ENCODE peak calls at places on chromosomes 6 and 20, in nine cellular contexts. One of them, this sample, is unnamed.

GRCh38 chr20:46089338-46090094 is at the start of gene NCOA5:
- DNase-seq in neural progenitor cell: peak; percentile 99
- DNase-seq in left ventricle myocardium inferior: peak; percentile 97
- DNase-seq in stimulated activated CD8-positive, alpha-beta memory T cell treated with anti-CD3 and anti-CD28 coated beads, Interleukin-12 subunit alpha, Interleukin-12 subunit beta, amount 100 ng/mL, for 1 hour: peak; percentile 83
- DNase-seq in activated T-cell treated with anti-CD3 and anti-CD28 coated beads, Interleukin-2, amount 50 U/mL, for 72 hours: peak; percentile 96
- DNase-seq in foreskin fibroblast: peak; percentile 98
- DNase-seq in memory B cell: peak; percentile 94
- DNase-seq in HEK293T: peak; percentile 92
- DNase-seq in NCI-H1694: peak; percentile 81
- DNase-seq in this sample: peak; percentile 90

GRCh38 chr20:43459022-43459942 is 1.6 kb downstream of the SRSF6 start:
- DNase-seq in neural progenitor cell: peak; percentile 34
- DNase-seq in left ventricle myocardium inferior: no peak
- DNase-seq in stimulated activated CD8-positive, alpha-beta memory T cell treated with anti-CD3 and anti-CD28 coated beads, Interleukin-12 subunit alpha, Interleukin-12 subunit beta, amount 100 ng/mL, for 1 hour: no peak
- DNase-seq in activated T-cell treated with anti-CD3 and anti-CD28 coated beads, Interleukin-2, amount 50 U/mL, for 72 hours: peak; percentile 19
- DNase-seq in foreskin fibroblast: peak; percentile 43
- DNase-seq in memory B cell: no peak
- DNase-seq in HEK293T: no peak
- DNase-seq in NCI-H1694: no peak
- DNase-seq in this sample: no peak

GRCh38 chr20:4780245-4780644 is 58.5 kb downstream of the PRND start:
- DNase-seq in neural progenitor cell: no peak
- DNase-seq in left ventricle myocardium inferior: no peak
- DNase-seq in stimulated activated CD8-positive, alpha-beta memory T cell treated with anti-CD3 and anti-CD28 coated beads, Interleukin-12 subunit alpha, Interleukin-12 subunit beta, amount 100 ng/mL, for 1 hour: no peak
- DNase-seq in activated T-cell treated with anti-CD3 and anti-CD28 coated beads, Interleukin-2, amount 50 U/mL, for 72 hours: no peak
- DNase-seq in foreskin fibroblast: no peak
- DNase-seq in memory B cell: no peak
- DNase-seq in HEK293T: no peak
- DNase-seq in NCI-H1694: no peak
- DNase-seq in this sample: no peak

GRCh38 chr20:19903168-19903676 is 113.9 kb upstream of the NAA20 start:
- DNase-seq in neural progenitor cell: no peak
- DNase-seq in left ventricle myocardium inferior: no peak
- DNase-seq in stimulated activated CD8-positive, alpha-beta memory T cell treated with anti-CD3 and anti-CD28 coated beads, Interleukin-12 subunit alpha, Interleukin-12 subunit beta, amount 100 ng/mL, for 1 hour: no peak
- DNase-seq in activated T-cell treated with anti-CD3 and anti-CD28 coated beads, Interleukin-2, amount 50 U/mL, for 72 hours: no peak
- DNase-seq in foreskin fibroblast: peak; percentile 43
- DNase-seq in memory B cell: peak; percentile 19
- DNase-seq in HEK293T: no peak
- DNase-seq in NCI-H1694: no peak
- DNase-seq in this sample: no peak

GRCh38 chr20:11431613-11432012 is 486.1 kb upstream of the BTBD3 start:
- DNase-seq in neural progenitor cell: no peak
- DNase-seq in left ventricle myocardium inferior: no peak
- DNase-seq in stimulated activated CD8-positive, alpha-beta memory T cell treated with anti-CD3 and anti-CD28 coated beads, Interleukin-12 subunit alpha, Interleukin-12 subunit beta, amount 100 ng/mL, for 1 hour: no peak
- DNase-seq in activated T-cell treated with anti-CD3 and anti-CD28 coated beads, Interleukin-2, amount 50 U/mL, for 72 hours: no peak
- DNase-seq in foreskin fibroblast: no peak
- DNase-seq in memory B cell: no peak
- DNase-seq in HEK293T: no peak
- DNase-seq in NCI-H1694: no peak
- DNase-seq in this sample: no peak

GRCh38 chr6:27866370-27867050 is 45.7 kb downstream of the OR2B2 start:
- DNase-seq in neural progenitor cell: peak; percentile 60
- DNase-seq in left ventricle myocardium inferior: no peak
- DNase-seq in stimulated activated CD8-positive, alpha-beta memory T cell treated with anti-CD3 and anti-CD28 coated beads, Interleukin-12 subunit alpha, Interleukin-12 subunit beta, amount 100 ng/mL, for 1 hour: no peak
- DNase-seq in activated T-cell treated with anti-CD3 and anti-CD28 coated beads, Interleukin-2, amount 50 U/mL, for 72 hours: peak; percentile 85
- DNase-seq in foreskin fibroblast: peak; percentile 76
- DNase-seq in memory B cell: peak; percentile 53
- DNase-seq in HEK293T: no peak
- DNase-seq in NCI-H1694: no peak
- DNase-seq in this sample: no peak

GRCh38 chr6:1525364-1526038 is 84.2 kb upstream of the FOXC1 start:
- DNase-seq in neural progenitor cell: no peak
- DNase-seq in left ventricle myocardium inferior: no peak
- DNase-seq in stimulated activated CD8-positive, alpha-beta memory T cell treated with anti-CD3 and anti-CD28 coated beads, Interleukin-12 subunit alpha, Interleukin-12 subunit beta, amount 100 ng/mL, for 1 hour: no peak
- DNase-seq in activated T-cell treated with anti-CD3 and anti-CD28 coated beads, Interleukin-2, amount 50 U/mL, for 72 hours: no peak
- DNase-seq in foreskin fibroblast: peak; percentile 74
- DNase-seq in memory B cell: no peak
- DNase-seq in HEK293T: no peak
- DNase-seq in NCI-H1694: no peak
- DNase-seq in this sample: no peak

GRCh38 chr20:43771791-43772190 is 45.0 kb upstream of the GTSF1L start:
- DNase-seq in neural progenitor cell: no peak
- DNase-seq in left ventricle myocardium inferior: no peak
- DNase-seq in stimulated activated CD8-positive, alpha-beta memory T cell treated with anti-CD3 and anti-CD28 coated beads, Interleukin-12 subunit alpha, Interleukin-12 subunit beta, amount 100 ng/mL, for 1 hour: no peak
- DNase-seq in activated T-cell treated with anti-CD3 and anti-CD28 coated beads, Interleukin-2, amount 50 U/mL, for 72 hours: no peak
- DNase-seq in foreskin fibroblast: no peak
- DNase-seq in memory B cell: no peak
- DNase-seq in HEK293T: no peak
- DNase-seq in NCI-H1694: no peak
- DNase-seq in this sample: no peak

GRCh38 chr6:37083243-37084138 is 78.0 kb downstream of the FGD2 start:
- DNase-seq in neural progenitor cell: no peak
- DNase-seq in left ventricle myocardium inferior: peak; percentile 82
- DNase-seq in stimulated activated CD8-positive, alpha-beta memory T cell treated with anti-CD3 and anti-CD28 coated beads, Interleukin-12 subunit alpha, Interleukin-12 subunit beta, amount 100 ng/mL, for 1 hour: no peak
- DNase-seq in activated T-cell treated with anti-CD3 and anti-CD28 coated beads, Interleukin-2, amount 50 U/mL, for 72 hours: no peak
- DNase-seq in foreskin fibroblast: peak; percentile 92
- DNase-seq in memory B cell: no peak
- DNase-seq in HEK293T: no peak
- DNase-seq in NCI-H1694: peak; percentile 72
- DNase-seq in this sample: peak; percentile 86

GRCh38 chr6:145669627-145670034 is 65.7 kb downstream of the EPM2A start:
- DNase-seq in neural progenitor cell: no peak
- DNase-seq in left ventricle myocardium inferior: no peak
- DNase-seq in stimulated activated CD8-positive, alpha-beta memory T cell treated with anti-CD3 and anti-CD28 coated beads, Interleukin-12 subunit alpha, Interleukin-12 subunit beta, amount 100 ng/mL, for 1 hour: no peak
- DNase-seq in activated T-cell treated with anti-CD3 and anti-CD28 coated beads, Interleukin-2, amount 50 U/mL, for 72 hours: no peak
- DNase-seq in foreskin fibroblast: peak; percentile 85
- DNase-seq in memory B cell: no peak
- DNase-seq in HEK293T: no peak
- DNase-seq in NCI-H1694: no peak
- DNase-seq in this sample: no peak

GRCh38 chr20:61355585-61355984 is 103.5 kb downstream of the CDH4 start:
- DNase-seq in neural progenitor cell: no peak
- DNase-seq in left ventricle myocardium inferior: no peak
- DNase-seq in stimulated activated CD8-positive, alpha-beta memory T cell treated with anti-CD3 and anti-CD28 coated beads, Interleukin-12 subunit alpha, Interleukin-12 subunit beta, amount 100 ng/mL, for 1 hour: no peak
- DNase-seq in activated T-cell treated with anti-CD3 and anti-CD28 coated beads, Interleukin-2, amount 50 U/mL, for 72 hours: no peak
- DNase-seq in foreskin fibroblast: no peak
- DNase-seq in memory B cell: no peak
- DNase-seq in HEK293T: no peak
- DNase-seq in NCI-H1694: no peak
- DNase-seq in this sample: no peak

GRCh38 chr6:143805832-143806281 is 37.3 kb upstream of the LTV1 start:
- DNase-seq in neural progenitor cell: no peak
- DNase-seq in left ventricle myocardium inferior: no peak
- DNase-seq in stimulated activated CD8-positive, alpha-beta memory T cell treated with anti-CD3 and anti-CD28 coated beads, Interleukin-12 subunit alpha, Interleukin-12 subunit beta, amount 100 ng/mL, for 1 hour: no peak
- DNase-seq in activated T-cell treated with anti-CD3 and anti-CD28 coated beads, Interleukin-2, amount 50 U/mL, for 72 hours: no peak
- DNase-seq in foreskin fibroblast: no peak
- DNase-seq in memory B cell: no peak
- DNase-seq in HEK293T: no peak
- DNase-seq in NCI-H1694: no peak
- DNase-seq in this sample: no peak

GRCh38 chr20:32526125-32526524 is 59.0 kb downstream of the NOL4L start:
- DNase-seq in neural progenitor cell: no peak
- DNase-seq in left ventricle myocardium inferior: no peak
- DNase-seq in stimulated activated CD8-positive, alpha-beta memory T cell treated with anti-CD3 and anti-CD28 coated beads, Interleukin-12 subunit alpha, Interleukin-12 subunit beta, amount 100 ng/mL, for 1 hour: no peak
- DNase-seq in activated T-cell treated with anti-CD3 and anti-CD28 coated beads, Interleukin-2, amount 50 U/mL, for 72 hours: no peak
- DNase-seq in foreskin fibroblast: no peak
- DNase-seq in memory B cell: no peak
- DNase-seq in HEK293T: no peak
- DNase-seq in NCI-H1694: no peak
- DNase-seq in this sample: no peak

GRCh38 chr6:42929928-42930360 is 664 bp downstream of the CNPY3 start:
- DNase-seq in neural progenitor cell: no peak
- DNase-seq in left ventricle myocardium inferior: no peak
- DNase-seq in stimulated activated CD8-positive, alpha-beta memory T cell treated with anti-CD3 and anti-CD28 coated beads, Interleukin-12 subunit alpha, Interleukin-12 subunit beta, amount 100 ng/mL, for 1 hour: peak; percentile 40
- DNase-seq in activated T-cell treated with anti-CD3 and anti-CD28 coated beads, Interleukin-2, amount 50 U/mL, for 72 hours: peak; percentile 72
- DNase-seq in foreskin fibroblast: peak; percentile 86
- DNase-seq in memory B cell: peak; percentile 57
- DNase-seq in HEK293T: no peak
- DNase-seq in NCI-H1694: peak; percentile 21
- DNase-seq in this sample: peak; percentile 88

GRCh38 chr20:56630086-56630493 is 984 bp downstream of the TFAP2C start:
- DNase-seq in neural progenitor cell: peak; percentile 95
- DNase-seq in left ventricle myocardium inferior: no peak
- DNase-seq in stimulated activated CD8-positive, alpha-beta memory T cell treated with anti-CD3 and anti-CD28 coated beads, Interleukin-12 subunit alpha, Interleukin-12 subunit beta, amount 100 ng/mL, for 1 hour: no peak
- DNase-seq in activated T-cell treated with anti-CD3 and anti-CD28 coated beads, Interleukin-2, amount 50 U/mL, for 72 hours: peak; percentile 25
- DNase-seq in foreskin fibroblast: peak; percentile 95
- DNase-seq in memory B cell: no peak
- DNase-seq in HEK293T: peak; percentile 87
- DNase-seq in NCI-H1694: no peak
- DNase-seq in this sample: no peak

GRCh38 chr6:143579703-143580102 is 68.2 kb upstream of the FUCA2 start:
- DNase-seq in neural progenitor cell: no peak
- DNase-seq in left ventricle myocardium inferior: peak; percentile 32
- DNase-seq in stimulated activated CD8-positive, alpha-beta memory T cell treated with anti-CD3 and anti-CD28 coated beads, Interleukin-12 subunit alpha, Interleukin-12 subunit beta, amount 100 ng/mL, for 1 hour: no peak
- DNase-seq in activated T-cell treated with anti-CD3 and anti-CD28 coated beads, Interleukin-2, amount 50 U/mL, for 72 hours: no peak
- DNase-seq in foreskin fibroblast: peak; percentile 86
- DNase-seq in memory B cell: no peak
- DNase-seq in HEK293T: no peak
- DNase-seq in NCI-H1694: no peak
- DNase-seq in this sample: no peak

GRCh38 chr6:148493374-148493773 is 150.7 kb downstream of the SASH1 start:
- DNase-seq in neural progenitor cell: no peak
- DNase-seq in left ventricle myocardium inferior: no peak
- DNase-seq in stimulated activated CD8-positive, alpha-beta memory T cell treated with anti-CD3 and anti-CD28 coated beads, Interleukin-12 subunit alpha, Interleukin-12 subunit beta, amount 100 ng/mL, for 1 hour: no peak
- DNase-seq in activated T-cell treated with anti-CD3 and anti-CD28 coated beads, Interleukin-2, amount 50 U/mL, for 72 hours: no peak
- DNase-seq in foreskin fibroblast: no peak
- DNase-seq in memory B cell: no peak
- DNase-seq in HEK293T: no peak
- DNase-seq in NCI-H1694: no peak
- DNase-seq in this sample: no peak

GRCh38 chr6:15441982-15442381 is 196.1 kb downstream of the JARID2 start:
- DNase-seq in neural progenitor cell: no peak
- DNase-seq in left ventricle myocardium inferior: no peak
- DNase-seq in stimulated activated CD8-positive, alpha-beta memory T cell treated with anti-CD3 and anti-CD28 coated beads, Interleukin-12 subunit alpha, Interleukin-12 subunit beta, amount 100 ng/mL, for 1 hour: no peak
- DNase-seq in activated T-cell treated with anti-CD3 and anti-CD28 coated beads, Interleukin-2, amount 50 U/mL, for 72 hours: no peak
- DNase-seq in foreskin fibroblast: no peak
- DNase-seq in memory B cell: no peak
- DNase-seq in HEK293T: no peak
- DNase-seq in NCI-H1694: no peak
- DNase-seq in this sample: no peak

GRCh38 chr20:59837623-59838394 is 95.6 kb downstream of the SYCP2 start:
- DNase-seq in neural progenitor cell: no peak
- DNase-seq in left ventricle myocardium inferior: no peak
- DNase-seq in stimulated activated CD8-positive, alpha-beta memory T cell treated with anti-CD3 and anti-CD28 coated beads, Interleukin-12 subunit alpha, Interleukin-12 subunit beta, amount 100 ng/mL, for 1 hour: no peak
- DNase-seq in activated T-cell treated with anti-CD3 and anti-CD28 coated beads, Interleukin-2, amount 50 U/mL, for 72 hours: no peak
- DNase-seq in foreskin fibroblast: no peak
- DNase-seq in memory B cell: no peak
- DNase-seq in HEK293T: no peak
- DNase-seq in NCI-H1694: no peak
- DNase-seq in this sample: no peak

GRCh38 chr6:53326372-53327016 is 22.3 kb downstream of the ELOVL5 start:
- DNase-seq in neural progenitor cell: no peak
- DNase-seq in left ventricle myocardium inferior: no peak
- DNase-seq in stimulated activated CD8-positive, alpha-beta memory T cell treated with anti-CD3 and anti-CD28 coated beads, Interleukin-12 subunit alpha, Interleukin-12 subunit beta, amount 100 ng/mL, for 1 hour: no peak
- DNase-seq in activated T-cell treated with anti-CD3 and anti-CD28 coated beads, Interleukin-2, amount 50 U/mL, for 72 hours: no peak
- DNase-seq in foreskin fibroblast: peak; percentile 98
- DNase-seq in memory B cell: no peak
- DNase-seq in HEK293T: no peak
- DNase-seq in NCI-H1694: no peak
- DNase-seq in this sample: no peak

GRCh38 chr6:63353282-63353630 is 33.5 kb upstream of the LGSN start:
- DNase-seq in neural progenitor cell: no peak
- DNase-seq in left ventricle myocardium inferior: no peak
- DNase-seq in stimulated activated CD8-positive, alpha-beta memory T cell treated with anti-CD3 and anti-CD28 coated beads, Interleukin-12 subunit alpha, Interleukin-12 subunit beta, amount 100 ng/mL, for 1 hour: no peak
- DNase-seq in activated T-cell treated with anti-CD3 and anti-CD28 coated beads, Interleukin-2, amount 50 U/mL, for 72 hours: no peak
- DNase-seq in foreskin fibroblast: no peak
- DNase-seq in memory B cell: no peak
- DNase-seq in HEK293T: no peak
- DNase-seq in NCI-H1694: no peak
- DNase-seq in this sample: no peak